ENCODE peak calls at places on chromosomes 16 and 17, in nine cellular contexts. One of them, this sample, is unnamed.

GRCh38 chr16:17342031-17342430 is 128.7 kb downstream of the XYLT1 start:
- DNase-seq in left lung: no peak
- DNase-seq in A549: no peak
- DNase-seq in trophoblast cell: no peak
- DNase-seq in heart right ventricle: no peak
- DNase-seq in cardiac muscle cell: no peak
- DNase-seq in mammary epithelial cell: no peak
- DNase-seq in neural progenitor cell: no peak
- DNase-seq in thoracic aorta: no peak
- DNase-seq in this sample: no peak

GRCh38 chr17:28725166-28725659 is 820 bp downstream of the TLCD1 start:
- DNase-seq in heart right ventricle: no peak
- DNase-seq in mammary epithelial cell: no peak
- DNase-seq in A549: peak; percentile 74
- DNase-seq in left lung: no peak
- DNase-seq in trophoblast cell: peak; percentile 81
- DNase-seq in thoracic aorta: no peak
- DNase-seq in neural progenitor cell: no peak
- DNase-seq in cardiac muscle cell: no peak
- DNase-seq in this sample: no peak

GRCh38 chr16:2333772-2334379 is 6.7 kb downstream of the ABCA3 start:
- DNase-seq in heart right ventricle: no peak
- DNase-seq in mammary epithelial cell: no peak
- DNase-seq in A549: peak; percentile 64
- DNase-seq in thoracic aorta: no peak
- DNase-seq in neural progenitor cell: no peak
- DNase-seq in trophoblast cell: no peak
- DNase-seq in cardiac muscle cell: no peak
- DNase-seq in left lung: no peak
- DNase-seq in this sample: no peak

GRCh38 chr17:72173475-72174116 is 52.8 kb downstream of the SOX9 start:
- DNase-seq in thoracic aorta: no peak
- DNase-seq in trophoblast cell: no peak
- DNase-seq in neural progenitor cell: no peak
- DNase-seq in cardiac muscle cell: no peak
- DNase-seq in A549: no peak
- DNase-seq in heart right ventricle: no peak
- DNase-seq in left lung: no peak
- DNase-seq in mammary epithelial cell: no peak
- DNase-seq in this sample: peak; percentile 35

GRCh38 chr16:56593573-56594291 is 4.4 kb downstream of the MT3 start:
- DNase-seq in trophoblast cell: no peak
- DNase-seq in A549: no peak
- DNase-seq in cardiac muscle cell: no peak
- DNase-seq in left lung: no peak
- DNase-seq in heart right ventricle: no peak
- DNase-seq in neural progenitor cell: no peak
- DNase-seq in thoracic aorta: no peak
- DNase-seq in mammary epithelial cell: no peak
- DNase-seq in this sample: no peak

GRCh38 chr16:22216191-22216831 is 10.2 kb downstream of the EEF2K start:
- DNase-seq in mammary epithelial cell: no peak
- DNase-seq in neural progenitor cell: no peak
- DNase-seq in left lung: no peak
- DNase-seq in thoracic aorta: no peak
- DNase-seq in A549: no peak
- DNase-seq in trophoblast cell: no peak
- DNase-seq in heart right ventricle: no peak
- DNase-seq in cardiac muscle cell: no peak
- DNase-seq in this sample: no peak

GRCh38 chr16:86404678-86405077 is 105.6 kb upstream of the FOXF1 start:
- DNase-seq in cardiac muscle cell: no peak
- DNase-seq in left lung: no peak
- DNase-seq in heart right ventricle: no peak
- DNase-seq in trophoblast cell: no peak
- DNase-seq in A549: no peak
- DNase-seq in neural progenitor cell: no peak
- DNase-seq in thoracic aorta: no peak
- DNase-seq in mammary epithelial cell: no peak
- DNase-seq in this sample: no peak

GRCh38 chr17:32483451-32484019 is 3.3 kb upstream of the CDK5R1 start:
- DNase-seq in heart right ventricle: peak; percentile 80
- DNase-seq in neural progenitor cell: peak; percentile 91
- DNase-seq in thoracic aorta: no peak
- DNase-seq in cardiac muscle cell: peak; percentile 76
- DNase-seq in left lung: no peak
- DNase-seq in A549: peak; percentile 69
- DNase-seq in mammary epithelial cell: no peak
- DNase-seq in trophoblast cell: peak; percentile 42
- DNase-seq in this sample: peak; percentile 75

GRCh38 chr17:48624544-48625501 is 1.3 kb downstream of the HOXB9 start:
- DNase-seq in thoracic aorta: no peak
- DNase-seq in cardiac muscle cell: peak; percentile 36
- DNase-seq in trophoblast cell: no peak
- DNase-seq in neural progenitor cell: peak; percentile 65
- DNase-seq in left lung: no peak
- DNase-seq in A549: peak; percentile 74
- DNase-seq in mammary epithelial cell: no peak
- DNase-seq in heart right ventricle: no peak
- DNase-seq in this sample: no peak

GRCh38 chr16:78098087-78098486 is 1.4 kb upstream of the WWOX start:
- DNase-seq in thoracic aorta: no peak
- DNase-seq in neural progenitor cell: no peak
- DNase-seq in cardiac muscle cell: no peak
- DNase-seq in left lung: no peak
- DNase-seq in mammary epithelial cell: no peak
- DNase-seq in A549: no peak
- DNase-seq in trophoblast cell: no peak
- DNase-seq in heart right ventricle: no peak
- DNase-seq in this sample: no peak

GRCh38 chr17:21007646-21008045 is 35.2 kb downstream of the USP22 start:
- DNase-seq in A549: no peak
- DNase-seq in cardiac muscle cell: no peak
- DNase-seq in left lung: no peak
- DNase-seq in trophoblast cell: no peak
- DNase-seq in neural progenitor cell: no peak
- DNase-seq in mammary epithelial cell: no peak
- DNase-seq in heart right ventricle: no peak
- DNase-seq in thoracic aorta: no peak
- DNase-seq in this sample: no peak

GRCh38 chr17:68260051-68260762 is 12.4 kb downstream of the AMZ2 start:
- DNase-seq in A549: no peak
- DNase-seq in mammary epithelial cell: no peak
- DNase-seq in heart right ventricle: no peak
- DNase-seq in thoracic aorta: no peak
- DNase-seq in cardiac muscle cell: no peak
- DNase-seq in trophoblast cell: no peak
- DNase-seq in left lung: no peak
- DNase-seq in neural progenitor cell: no peak
- DNase-seq in this sample: no peak

GRCh38 chr17:752620-753219 is 656 bp upstream of the GEMIN4 start:
- DNase-seq in trophoblast cell: peak; percentile 16
- DNase-seq in mammary epithelial cell: no peak
- DNase-seq in thoracic aorta: peak; percentile 46
- DNase-seq in heart right ventricle: peak; percentile 69
- DNase-seq in left lung: peak; percentile 80
- DNase-seq in neural progenitor cell: peak; percentile 36
- DNase-seq in A549: peak; percentile 45
- DNase-seq in cardiac muscle cell: no peak
- DNase-seq in this sample: peak; percentile 81

GRCh38 chr17:63837962-63838585 is 4.4 kb downstream of the SMARCD2 start:
- DNase-seq in A549: no peak
- DNase-seq in neural progenitor cell: no peak
- DNase-seq in mammary epithelial cell: no peak
- DNase-seq in thoracic aorta: no peak
- DNase-seq in cardiac muscle cell: no peak
- DNase-seq in trophoblast cell: no peak
- DNase-seq in heart right ventricle: no peak
- DNase-seq in left lung: no peak
- DNase-seq in this sample: no peak

GRCh38 chr16:88478115-88478514 is 25.0 kb downstream of the ZFPM1 start:
- DNase-seq in heart right ventricle: no peak
- DNase-seq in mammary epithelial cell: no peak
- DNase-seq in left lung: no peak
- DNase-seq in trophoblast cell: no peak
- DNase-seq in neural progenitor cell: no peak
- DNase-seq in cardiac muscle cell: no peak
- DNase-seq in A549: no peak
- DNase-seq in thoracic aorta: no peak
- DNase-seq in this sample: no peak

GRCh38 chr16:88477631-88478030 is 24.6 kb downstream of the ZFPM1 start:
- DNase-seq in heart right ventricle: no peak
- DNase-seq in cardiac muscle cell: no peak
- DNase-seq in thoracic aorta: no peak
- DNase-seq in left lung: no peak
- DNase-seq in trophoblast cell: no peak
- DNase-seq in neural progenitor cell: no peak
- DNase-seq in mammary epithelial cell: no peak
- DNase-seq in A549: no peak
- DNase-seq in this sample: no peak

GRCh38 chr16:88476817-88477397 is 23.8 kb downstream of the ZFPM1 start:
- DNase-seq in heart right ventricle: no peak
- DNase-seq in mammary epithelial cell: no peak
- DNase-seq in thoracic aorta: no peak
- DNase-seq in left lung: no peak
- DNase-seq in cardiac muscle cell: no peak
- DNase-seq in neural progenitor cell: no peak
- DNase-seq in trophoblast cell: no peak
- DNase-seq in A549: no peak
- DNase-seq in this sample: peak; percentile 50

GRCh38 chr16:88479795-88480760 is 27.0 kb downstream of the ZFPM1 start:
- DNase-seq in trophoblast cell: no peak
- DNase-seq in thoracic aorta: no peak
- DNase-seq in A549: no peak
- DNase-seq in cardiac muscle cell: no peak
- DNase-seq in heart right ventricle: no peak
- DNase-seq in neural progenitor cell: no peak
- DNase-seq in left lung: no peak
- DNase-seq in mammary epithelial cell: no peak
- DNase-seq in this sample: peak; percentile 91

GRCh38 chr16:88478889-88479794 is 26.1 kb downstream of the ZFPM1 start:
- DNase-seq in left lung: no peak
- DNase-seq in cardiac muscle cell: peak; percentile 43
- DNase-seq in neural progenitor cell: no peak
- DNase-seq in A549: no peak
- DNase-seq in mammary epithelial cell: no peak
- DNase-seq in trophoblast cell: no peak
- DNase-seq in heart right ventricle: no peak
- DNase-seq in thoracic aorta: no peak
- DNase-seq in this sample: peak; percentile 86
- H3K4me3 ChIP-seq in left lung: no peak overlapping the region
- H3K4me3 ChIP-seq in cardiac muscle cell: no peak overlapping the region
- H3K4me3 ChIP-seq in neural progenitor cell: no peak overlapping the region
- H3K4me3 ChIP-seq in A549: no peak overlapping the region
- H3K4me3 ChIP-seq in mammary epithelial cell: no peak overlapping the region
- H3K4me3 ChIP-seq in trophoblast cell: no peak overlapping the region
- H3K4me3 ChIP-seq in heart right ventricle: no peak overlapping the region
- H3K4me3 ChIP-seq in thoracic aorta: no peak overlapping the region
- H3K4me3 ChIP-seq in this sample: no peak overlapping the region

DNA sequence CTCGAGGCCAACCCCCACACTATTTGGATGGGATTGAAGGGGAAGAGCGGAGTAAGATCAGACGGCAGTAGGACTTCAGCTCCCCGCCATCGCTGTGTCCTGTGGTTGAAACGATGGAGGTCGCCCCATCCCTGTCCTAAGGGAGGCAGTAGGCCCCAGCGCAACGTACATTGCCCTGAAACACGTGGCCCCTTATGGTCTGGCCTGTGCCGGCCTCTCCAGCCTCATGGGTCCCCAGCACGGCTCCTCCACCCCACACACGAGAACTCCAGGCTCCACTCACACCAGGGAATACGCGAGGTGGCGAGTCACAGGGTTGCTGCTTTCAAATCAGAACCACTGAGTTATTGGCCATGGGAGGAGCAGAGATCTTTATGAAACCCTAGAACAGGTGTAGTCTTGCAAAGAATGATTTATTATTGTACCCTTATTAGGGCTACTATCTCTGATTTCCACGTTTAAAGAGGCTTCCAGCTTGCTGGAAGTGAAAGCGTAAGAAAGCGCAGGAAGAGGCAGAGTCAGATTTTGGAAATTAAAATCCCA is 669 bp upstream of the DCTPP1 start:
- DNase-seq in left lung: peak; percentile 37
- DNase-seq in thoracic aorta: no peak
- DNase-seq in trophoblast cell: no peak
- DNase-seq in cardiac muscle cell: no peak
- DNase-seq in neural progenitor cell: no peak
- DNase-seq in heart right ventricle: peak; percentile 24
- DNase-seq in A549: peak; percentile 13
- DNase-seq in mammary epithelial cell: no peak
- DNase-seq in this sample: no peak
- H3K4me3 ChIP-seq in left lung: peak overlapping the region; percentile 58
- H3K4me3 ChIP-seq in thoracic aorta: peak overlapping the region; percentile 82
- H3K4me3 ChIP-seq in trophoblast cell: no peak overlapping the region
- H3K4me3 ChIP-seq in cardiac muscle cell: no peak overlapping the region
- H3K4me3 ChIP-seq in neural progenitor cell: no peak overlapping the region
- H3K4me3 ChIP-seq in heart right ventricle: peak overlapping the region; percentile 72
- H3K4me3 ChIP-seq in A549: no peak overlapping the region
- H3K4me3 ChIP-seq in mammary epithelial cell: peak overlapping the region; percentile 10
- H3K4me3 ChIP-seq in this sample: no peak overlapping the region

DNA sequence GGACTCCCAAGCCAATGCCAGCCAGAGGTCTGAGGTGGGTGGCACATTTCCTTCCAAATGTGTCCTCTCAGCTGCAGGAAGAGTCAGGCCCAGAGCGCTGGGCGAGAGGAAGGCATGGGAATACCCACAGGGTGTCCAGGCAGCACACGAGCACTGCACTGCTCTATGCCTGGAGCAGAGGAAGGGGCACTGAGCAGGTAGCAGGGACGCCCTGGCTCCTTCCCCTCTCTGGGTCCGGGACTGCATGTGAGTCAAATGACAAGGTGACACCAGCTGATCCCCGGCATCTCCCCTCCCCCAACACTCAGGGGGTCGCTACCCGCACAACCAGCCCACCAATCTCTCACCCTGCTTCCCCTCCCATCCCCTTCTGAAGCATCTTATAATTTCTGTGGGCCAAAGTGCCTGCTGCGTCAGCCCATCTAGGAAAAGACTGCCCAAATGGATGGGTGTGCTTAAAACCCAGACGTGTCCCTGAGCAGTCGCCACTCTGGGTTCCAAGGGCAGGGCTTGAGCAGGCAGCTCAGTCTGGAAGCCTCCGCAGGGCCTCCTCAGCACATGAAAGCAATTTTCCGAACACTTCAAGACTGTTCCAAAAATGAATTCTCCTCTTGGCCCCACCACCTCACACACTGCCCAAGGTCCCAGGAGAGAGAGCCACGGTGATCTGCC is 12.0 kb upstream of the BCAR1 start:
- DNase-seq in neural progenitor cell: no peak
- DNase-seq in A549: no peak
- DNase-seq in mammary epithelial cell: no peak
- DNase-seq in left lung: no peak
- DNase-seq in heart right ventricle: no peak
- DNase-seq in thoracic aorta: no peak
- DNase-seq in trophoblast cell: no peak
- DNase-seq in cardiac muscle cell: no peak
- DNase-seq in this sample: no peak
- H3K4me3 ChIP-seq in neural progenitor cell: no peak overlapping the region
- H3K4me3 ChIP-seq in A549: peak overlapping the region; percentile 97
- H3K4me3 ChIP-seq in mammary epithelial cell: peak overlapping the region; percentile 83
- H3K4me3 ChIP-seq in left lung: no peak overlapping the region
- H3K4me3 ChIP-seq in heart right ventricle: no peak overlapping the region
- H3K4me3 ChIP-seq in thoracic aorta: peak overlapping the region; percentile 99
- H3K4me3 ChIP-seq in trophoblast cell: no peak overlapping the region
- H3K4me3 ChIP-seq in cardiac muscle cell: no peak overlapping the region
- H3K4me3 ChIP-seq in this sample: no peak overlapping the region

GRCh38 chr16:30473231-30474061 is 904 bp downstream of the ITGAL start:
- DNase-seq in trophoblast cell: no peak
- DNase-seq in mammary epithelial cell: no peak
- DNase-seq in A549: no peak
- DNase-seq in cardiac muscle cell: no peak
- DNase-seq in heart right ventricle: peak; percentile 15
- DNase-seq in neural progenitor cell: no peak
- DNase-seq in left lung: peak; percentile 53
- DNase-seq in thoracic aorta: no peak
- DNase-seq in this sample: no peak
- H3K4me3 ChIP-seq in trophoblast cell: no peak overlapping the region
- H3K4me3 ChIP-seq in mammary epithelial cell: no peak overlapping the region
- H3K4me3 ChIP-seq in A549: no peak overlapping the region
- H3K4me3 ChIP-seq in cardiac muscle cell: no peak overlapping the region
- H3K4me3 ChIP-seq in heart right ventricle: no peak overlapping the region
- H3K4me3 ChIP-seq in neural progenitor cell: no peak overlapping the region
- H3K4me3 ChIP-seq in left lung: peak overlapping the region; percentile 1
- H3K4me3 ChIP-seq in thoracic aorta: peak overlapping the region; percentile 20
- H3K4me3 ChIP-seq in this sample: no peak overlapping the region

This sample was measured in body of pancreas.